ENCODE peak calls at places on chromosomes 7 and 10, in nine cellular contexts. U is ovary, J is mesendoderm, D is substantia nigra, N is uterus, B is neuronal stem cell, O is HL-60, I is H9, Y is mammary epithelial cell. H is an unnamed sample.
A peak's percentile ranks its signal among the peaks of the same experiment; 100 is the strongest.

GRCh38 chr7:43868181-43868580 is 1.1 kb downstream of the MRPS24 start:
- DNase-seq in U (no peak), O (no peak), B (no peak), N (no peak), D (no peak), Y (no peak), I (no peak), J (no peak), H (no peak)

GRCh38 chr7:93392984-93393383 is 160.8 kb downstream of the VPS50 start:
- DNase-seq in U (no peak), O (no peak), Y (no peak), D (no peak), B (no peak), N (no peak), I (no peak), J (no peak), H (no peak)

GRCh38 chr10:97538401-97538800 is 34.2 kb upstream of the ANKRD2 start:
- DNase-seq in I (no peak), J (no peak), B (no peak), D (no peak), O (no peak), U (no peak), N (no peak), Y (peak; percentile 53), H (no peak)

GRCh38 chr7:107170051-107170661 is 1.4 kb downstream of the HBP1 start:
- DNase-seq in U (no peak), J (no peak), B (no peak), Y (no peak), I (no peak), N (no peak), D (no peak), O (no peak), H (no peak)

GRCh38 chr10:91555455-91555854 is 77.4 kb downstream of the PPP1R3C start:
- DNase-seq in O (no peak), D (no peak), I (no peak), N (no peak), J (no peak), B (no peak), U (no peak), Y (peak; percentile 39), H (no peak)

GRCh38 chr7:133763241-133763640 is 363.9 kb upstream of the LRGUK start:
- DNase-seq in N (no peak), O (no peak), J (no peak), B (no peak), Y (no peak), D (no peak), U (no peak), I (no peak), H (no peak)

GRCh38 chr10:99658622-99659030 is 683 bp upstream of the ENTPD7 start:
- DNase-seq in U (peak; percentile 34), J (peak; percentile 9), D (peak; percentile 10), N (peak; percentile 24), O (no peak), Y (peak; percentile 71), I (peak; percentile 33), B (peak; percentile 23), H (no peak)

GRCh38 chr7:110373514-110374258 is 717.2 kb upstream of the LRRN3 start:
- DNase-seq in J (peak; percentile 27), O (no peak), Y (no peak), B (no peak), D (no peak), I (no peak), N (no peak), U (no peak), H (no peak)

GRCh38 chr10:24616536-24616935 is 107.2 kb downstream of the ARHGAP21 start:
- DNase-seq in J (no peak), U (no peak), I (no peak), N (no peak), D (no peak), B (no peak), O (no peak), Y (peak; percentile 41), H (no peak)

GRCh38 chr10:100713859-100714565 is 31.4 kb upstream of the PAX2 start:
- DNase-seq in N (no peak), I (no peak), O (no peak), J (peak; percentile 46), B (no peak), U (no peak), Y (no peak), D (no peak), H (no peak)

GRCh38 chr10:6737080-6737641 is 157.1 kb upstream of the PRKCQ start:
- DNase-seq in D (no peak), O (no peak), Y (peak; percentile 83), U (no peak), I (peak; percentile 68), N (no peak), J (peak; percentile 84), B (no peak), H (peak; percentile 58)

GRCh38 chr7:143884978-143885559 is 16.9 kb downstream of the TCAF1 start:
- DNase-seq in O (no peak), J (peak; percentile 87), Y (no peak), U (peak; percentile 83), D (peak; percentile 78), I (peak; percentile 90), N (peak; percentile 61), B (peak; percentile 63), H (no peak)

GRCh38 chr7:132428247-132428919 is 147.9 kb downstream of the PLXNA4 start:
- DNase-seq in I (no peak), J (no peak), O (no peak), B (no peak), Y (no peak), N (no peak), D (no peak), U (peak; percentile 57), H (no peak)

GRCh38 chr10:60937784-60938654 is 6.0 kb downstream of the RHOBTB1 start:
- DNase-seq in N (no peak), U (no peak), I (no peak), D (no peak), J (peak; percentile 19), Y (no peak), O (no peak), B (no peak), H (no peak)

GRCh38 chr7:66330961-66331360 is 125.8 kb downstream of the TPST1 start:
- DNase-seq in B (no peak), N (peak; percentile 58), Y (no peak), O (no peak), J (no peak), I (no peak), U (peak; percentile 72), D (no peak), H (no peak)

GRCh38 chr7:13998866-13999265 is 9.4 kb upstream of the ETV1 start:
- DNase-seq in B (no peak), Y (no peak), I (no peak), N (no peak), D (no peak), J (no peak), O (no peak), U (no peak), H (no peak)

GRCh38 chr7:45417735-45418134 is 156.4 kb upstream of the ADCY1 start:
- DNase-seq in I (no peak), D (no peak), J (no peak), B (no peak), U (no peak), Y (no peak), O (no peak), N (no peak), H (no peak)

GRCh38 chr10:108338146-108338545 is 1173.6 kb upstream of the SORCS1 start:
- DNase-seq in O (no peak), U (no peak), N (no peak), J (no peak), B (no peak), D (no peak), I (no peak), Y (peak; percentile 28), H (no peak)

DNA sequence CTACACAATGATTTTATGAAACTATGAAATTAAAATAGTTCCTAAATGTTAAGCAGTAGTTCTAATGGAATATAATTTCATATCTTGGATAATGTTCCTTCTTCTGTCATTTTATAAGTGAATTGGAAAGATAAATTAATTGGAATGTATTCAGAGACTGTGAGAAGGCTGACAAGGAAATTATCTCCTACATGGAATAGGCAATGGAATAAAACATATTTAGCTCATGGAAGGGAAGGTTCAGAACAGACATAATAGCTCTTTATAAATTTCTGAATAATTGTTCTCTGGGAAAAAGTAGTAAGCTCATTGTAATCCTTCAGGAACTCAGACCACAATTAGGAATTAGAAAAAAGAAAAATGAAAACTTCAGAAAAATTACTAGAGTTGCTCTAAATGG is 1172.3 kb upstream of the SORCS1 start:
- DNase-seq in O (no peak), D (no peak), U (no peak), I (no peak), N (no peak), Y (no peak), J (no peak), B (no peak), H (no peak)
- H3K27ac ChIP-seq in O (no peak overlapping the region), D (no peak overlapping the region), U (no peak overlapping the region), I (no peak overlapping the region), N (no peak overlapping the region), Y (no peak overlapping the region), J (no peak overlapping the region), B (no peak overlapping the region), H (no peak overlapping the region)

DNA sequence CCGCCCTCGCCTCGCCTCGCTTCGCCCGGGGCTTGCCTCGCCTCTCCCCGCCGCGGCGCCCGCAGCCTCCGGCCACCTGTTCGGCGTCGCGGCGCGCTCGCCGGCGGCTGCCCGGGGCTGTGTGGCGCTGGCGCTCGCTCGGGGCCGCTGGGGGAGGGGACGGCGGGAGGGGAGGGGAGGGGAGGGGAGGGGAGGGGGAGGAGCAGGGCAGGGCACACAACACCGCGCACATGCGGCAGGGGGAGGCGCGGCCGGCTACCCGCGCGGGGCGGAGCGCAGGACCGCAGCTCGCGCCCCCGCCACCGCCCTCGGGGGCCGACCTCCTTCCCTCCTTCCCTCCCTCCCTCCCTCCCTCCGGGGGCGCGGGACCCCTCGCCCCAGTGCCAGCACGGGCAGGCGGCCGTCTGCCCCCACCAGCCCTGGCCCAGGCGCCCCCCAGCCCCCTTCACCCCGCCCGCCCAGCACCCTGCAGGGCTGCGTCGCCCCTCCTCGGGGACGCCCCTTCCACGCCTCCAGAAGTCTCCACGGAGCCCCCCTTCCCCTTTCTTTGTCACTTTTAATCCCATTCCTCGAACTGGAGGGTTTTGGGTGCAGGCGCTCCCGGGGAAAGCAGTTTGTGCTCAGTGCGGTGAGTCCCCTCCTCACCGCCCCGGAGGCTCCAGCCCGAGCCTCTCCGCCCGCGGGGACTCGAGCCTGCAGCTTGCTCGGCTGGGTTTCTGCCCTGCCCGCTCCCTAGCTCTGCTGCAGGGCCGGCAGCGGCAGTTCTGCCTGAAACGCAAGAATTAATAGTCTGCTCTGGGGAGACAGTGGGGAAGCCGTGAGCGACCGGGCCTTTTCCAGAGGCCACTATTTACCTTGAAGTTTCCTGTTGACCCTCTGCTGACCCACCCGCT is at the start of gene PARD3:
- DNase-seq in B (peak; percentile 70), J (peak; percentile 83), N (peak; percentile 60), Y (peak; percentile 42), U (peak; percentile 82), D (no peak), I (peak; percentile 82), O (no peak), H (no peak)
- H3K27ac ChIP-seq in B (peak within 1 kb of the TSS; percentile 77), J (peak within 1 kb of the TSS; percentile 92), N (peak within 1 kb of the TSS; percentile 88), Y (peak within 1 kb of the TSS; percentile 57), U (peak within 1 kb of the TSS; percentile 97), D (peak within 1 kb of the TSS; percentile 13), I (no peak within 1 kb of the TSS), O (no peak within 1 kb of the TSS), H (peak within 1 kb of the TSS; percentile 68)

GRCh38 chr10:26385443-26385842 is 52.7 kb upstream of the APBB1IP start:
- DNase-seq in U (no peak), D (no peak), J (no peak), B (no peak), N (no peak), O (no peak), Y (no peak), I (no peak), H (no peak)
- H3K27ac ChIP-seq in U (no peak overlapping the region), D (no peak overlapping the region), J (no peak overlapping the region), B (no peak overlapping the region), N (no peak overlapping the region), O (no peak overlapping the region), Y (no peak overlapping the region), I (no peak overlapping the region), H (no peak overlapping the region)

GRCh38 chr10:124739119-124739921 is 4.9 kb downstream of the FAM53B start:
- DNase-seq in I (no peak), O (no peak), N (peak; percentile 28), Y (no peak), J (peak; percentile 49), U (no peak), D (no peak), B (no peak), H (no peak)
- H3K27ac ChIP-seq in I (no peak overlapping the region), O (no peak overlapping the region), N (peak overlapping the region; percentile 92), Y (peak overlapping the region; percentile 91), J (no peak overlapping the region), U (no peak overlapping the region), D (peak overlapping the region; percentile 96), B (no peak overlapping the region), H (peak overlapping the region; percentile 88)